ENCODE peak calls at places on chromosomes 7 and 10, in ten cellular contexts. One of them, this sample, is unnamed.

GRCh38 chr10:3729397-3729796 is 55.6 kb downstream of the KLF6 start:
- DNase-seq in heart right ventricle: no peak
- DNase-seq in left ventricle myocardium inferior: no peak
- DNase-seq in A549: no peak
- DNase-seq in CD4-positive, alpha-beta memory T cell: no peak
- DNase-seq in RWPE2: no peak
- DNase-seq in CD4-positive, CD25-positive, alpha-beta regulatory T cell: no peak
- DNase-seq in caudate nucleus: no peak
- DNase-seq in GM23338: no peak
- DNase-seq in lower lobe of right lung: no peak
- DNase-seq in this sample: no peak

GRCh38 chr10:102914781-102915180 is 3.3 kb upstream of the CNNM2 start:
- DNase-seq in heart right ventricle: no peak
- DNase-seq in left ventricle myocardium inferior: no peak
- DNase-seq in A549: no peak
- DNase-seq in CD4-positive, alpha-beta memory T cell: no peak
- DNase-seq in RWPE2: no peak
- DNase-seq in CD4-positive, CD25-positive, alpha-beta regulatory T cell: no peak
- DNase-seq in caudate nucleus: no peak
- DNase-seq in GM23338: no peak
- DNase-seq in lower lobe of right lung: no peak
- DNase-seq in this sample: no peak

GRCh38 chr10:76998451-76998850 is 639.2 kb downstream of the KCNMA1 start:
- DNase-seq in heart right ventricle: no peak
- DNase-seq in left ventricle myocardium inferior: no peak
- DNase-seq in A549: no peak
- DNase-seq in CD4-positive, alpha-beta memory T cell: no peak
- DNase-seq in RWPE2: no peak
- DNase-seq in CD4-positive, CD25-positive, alpha-beta regulatory T cell: no peak
- DNase-seq in caudate nucleus: no peak
- DNase-seq in GM23338: no peak
- DNase-seq in lower lobe of right lung: no peak
- DNase-seq in this sample: no peak

GRCh38 chr7:16293669-16294425 is 127.5 kb downstream of the CRPPA start:
- DNase-seq in heart right ventricle: no peak
- DNase-seq in left ventricle myocardium inferior: no peak
- DNase-seq in A549: no peak
- DNase-seq in CD4-positive, alpha-beta memory T cell: no peak
- DNase-seq in RWPE2: no peak
- DNase-seq in CD4-positive, CD25-positive, alpha-beta regulatory T cell: no peak
- DNase-seq in caudate nucleus: no peak
- DNase-seq in GM23338: no peak
- DNase-seq in lower lobe of right lung: no peak
- DNase-seq in this sample: no peak

GRCh38 chr7:112400141-112400540 is 50.1 kb upstream of the IFRD1 start:
- DNase-seq in heart right ventricle: no peak
- DNase-seq in left ventricle myocardium inferior: no peak
- DNase-seq in A549: no peak
- DNase-seq in CD4-positive, alpha-beta memory T cell: no peak
- DNase-seq in RWPE2: no peak
- DNase-seq in CD4-positive, CD25-positive, alpha-beta regulatory T cell: no peak
- DNase-seq in caudate nucleus: no peak
- DNase-seq in GM23338: no peak
- DNase-seq in lower lobe of right lung: no peak
- DNase-seq in this sample: no peak

GRCh38 chr7:44978511-44979366 is at the start of gene MYO1G:
- DNase-seq in heart right ventricle: peak; percentile 47
- DNase-seq in left ventricle myocardium inferior: peak; percentile 36
- DNase-seq in A549: no peak
- DNase-seq in CD4-positive, alpha-beta memory T cell: peak; percentile 90
- DNase-seq in RWPE2: no peak
- DNase-seq in CD4-positive, CD25-positive, alpha-beta regulatory T cell: peak; percentile 91
- DNase-seq in caudate nucleus: no peak
- DNase-seq in GM23338: no peak
- DNase-seq in lower lobe of right lung: peak; percentile 82
- DNase-seq in this sample: no peak

GRCh38 chr10:112622786-112623185 is 175.8 kb downstream of the VTI1A start:
- DNase-seq in heart right ventricle: no peak
- DNase-seq in left ventricle myocardium inferior: no peak
- DNase-seq in A549: no peak
- DNase-seq in CD4-positive, alpha-beta memory T cell: no peak
- DNase-seq in RWPE2: no peak
- DNase-seq in CD4-positive, CD25-positive, alpha-beta regulatory T cell: no peak
- DNase-seq in caudate nucleus: no peak
- DNase-seq in GM23338: no peak
- DNase-seq in lower lobe of right lung: no peak
- DNase-seq in this sample: no peak

GRCh38 chr7:130433336-130433735 is 7.5 kb downstream of the CEP41 start:
- DNase-seq in heart right ventricle: no peak
- DNase-seq in left ventricle myocardium inferior: no peak
- DNase-seq in A549: no peak
- DNase-seq in CD4-positive, alpha-beta memory T cell: no peak
- DNase-seq in RWPE2: no peak
- DNase-seq in CD4-positive, CD25-positive, alpha-beta regulatory T cell: no peak
- DNase-seq in caudate nucleus: no peak
- DNase-seq in GM23338: no peak
- DNase-seq in lower lobe of right lung: no peak
- DNase-seq in this sample: no peak

GRCh38 chr10:131320860-131321604 is 9.5 kb upstream of the TCERG1L start:
- DNase-seq in heart right ventricle: no peak
- DNase-seq in left ventricle myocardium inferior: no peak
- DNase-seq in A549: no peak
- DNase-seq in CD4-positive, alpha-beta memory T cell: no peak
- DNase-seq in RWPE2: no peak
- DNase-seq in CD4-positive, CD25-positive, alpha-beta regulatory T cell: no peak
- DNase-seq in caudate nucleus: no peak
- DNase-seq in GM23338: peak; percentile 16
- DNase-seq in lower lobe of right lung: no peak
- DNase-seq in this sample: no peak

GRCh38 chr7:85773116-85773783 is 586.4 kb upstream of the SEMA3D start:
- DNase-seq in heart right ventricle: no peak
- DNase-seq in left ventricle myocardium inferior: no peak
- DNase-seq in A549: no peak
- DNase-seq in CD4-positive, alpha-beta memory T cell: no peak
- DNase-seq in RWPE2: no peak
- DNase-seq in CD4-positive, CD25-positive, alpha-beta regulatory T cell: no peak
- DNase-seq in caudate nucleus: no peak
- DNase-seq in GM23338: no peak
- DNase-seq in lower lobe of right lung: no peak
- DNase-seq in this sample: no peak

GRCh38 chr7:80900583-80901576 is 18.0 kb downstream of the SEMA3C start:
- DNase-seq in heart right ventricle: no peak
- DNase-seq in left ventricle myocardium inferior: no peak
- DNase-seq in A549: no peak
- DNase-seq in CD4-positive, alpha-beta memory T cell: no peak
- DNase-seq in RWPE2: no peak
- DNase-seq in CD4-positive, CD25-positive, alpha-beta regulatory T cell: no peak
- DNase-seq in caudate nucleus: no peak
- DNase-seq in GM23338: no peak
- DNase-seq in lower lobe of right lung: no peak
- DNase-seq in this sample: no peak

GRCh38 chr7:28986723-28987122 is 28.6 kb upstream of the TRIL start:
- DNase-seq in heart right ventricle: no peak
- DNase-seq in left ventricle myocardium inferior: no peak
- DNase-seq in A549: no peak
- DNase-seq in CD4-positive, alpha-beta memory T cell: no peak
- DNase-seq in RWPE2: no peak
- DNase-seq in CD4-positive, CD25-positive, alpha-beta regulatory T cell: no peak
- DNase-seq in caudate nucleus: no peak
- DNase-seq in GM23338: no peak
- DNase-seq in lower lobe of right lung: no peak
- DNase-seq in this sample: no peak

GRCh38 chr7:6330657-6331056 is 58.2 kb upstream of the CYTH3 start:
- DNase-seq in heart right ventricle: no peak
- DNase-seq in left ventricle myocardium inferior: no peak
- DNase-seq in A549: no peak
- DNase-seq in CD4-positive, alpha-beta memory T cell: no peak
- DNase-seq in RWPE2: no peak
- DNase-seq in CD4-positive, CD25-positive, alpha-beta regulatory T cell: no peak
- DNase-seq in caudate nucleus: no peak
- DNase-seq in GM23338: no peak
- DNase-seq in lower lobe of right lung: no peak
- DNase-seq in this sample: no peak

GRCh38 chr10:77287647-77288120 is 349.9 kb downstream of the KCNMA1 start:
- DNase-seq in heart right ventricle: no peak
- DNase-seq in left ventricle myocardium inferior: no peak
- DNase-seq in A549: peak; percentile 67
- DNase-seq in CD4-positive, alpha-beta memory T cell: no peak
- DNase-seq in RWPE2: no peak
- DNase-seq in CD4-positive, CD25-positive, alpha-beta regulatory T cell: no peak
- DNase-seq in caudate nucleus: no peak
- DNase-seq in GM23338: no peak
- DNase-seq in lower lobe of right lung: no peak
- DNase-seq in this sample: no peak

GRCh38 chr10:6579904-6580278 is at the start of gene PRKCQ:
- DNase-seq in heart right ventricle: no peak
- DNase-seq in left ventricle myocardium inferior: no peak
- DNase-seq in A549: peak; percentile 48
- DNase-seq in CD4-positive, alpha-beta memory T cell: no peak
- DNase-seq in RWPE2: no peak
- DNase-seq in CD4-positive, CD25-positive, alpha-beta regulatory T cell: no peak
- DNase-seq in caudate nucleus: no peak
- DNase-seq in GM23338: peak; percentile 61
- DNase-seq in lower lobe of right lung: peak; percentile 51
- DNase-seq in this sample: no peak

GRCh38 chr7:109864263-109864662 is 1226.7 kb upstream of the LRRN3 start:
- DNase-seq in heart right ventricle: no peak
- DNase-seq in left ventricle myocardium inferior: no peak
- DNase-seq in A549: no peak
- DNase-seq in CD4-positive, alpha-beta memory T cell: no peak
- DNase-seq in RWPE2: no peak
- DNase-seq in CD4-positive, CD25-positive, alpha-beta regulatory T cell: no peak
- DNase-seq in caudate nucleus: no peak
- DNase-seq in GM23338: peak; percentile 6
- DNase-seq in lower lobe of right lung: no peak
- DNase-seq in this sample: no peak

GRCh38 chr10:79379512-79380124 is 32.3 kb downstream of the PPIF start:
- DNase-seq in heart right ventricle: peak; percentile 58
- DNase-seq in left ventricle myocardium inferior: no peak
- DNase-seq in A549: no peak
- DNase-seq in CD4-positive, alpha-beta memory T cell: no peak
- DNase-seq in RWPE2: peak; percentile 31
- DNase-seq in CD4-positive, CD25-positive, alpha-beta regulatory T cell: no peak
- DNase-seq in caudate nucleus: no peak
- DNase-seq in GM23338: no peak
- DNase-seq in lower lobe of right lung: peak; percentile 41
- DNase-seq in this sample: peak; percentile 51

GRCh38 chr10:116848912-116849270 is 408 bp upstream of the ENO4 start:
- DNase-seq in heart right ventricle: no peak
- DNase-seq in left ventricle myocardium inferior: no peak
- DNase-seq in A549: no peak
- DNase-seq in CD4-positive, alpha-beta memory T cell: no peak
- DNase-seq in RWPE2: no peak
- DNase-seq in CD4-positive, CD25-positive, alpha-beta regulatory T cell: no peak
- DNase-seq in caudate nucleus: no peak
- DNase-seq in GM23338: no peak
- DNase-seq in lower lobe of right lung: no peak
- DNase-seq in this sample: no peak

DNA sequence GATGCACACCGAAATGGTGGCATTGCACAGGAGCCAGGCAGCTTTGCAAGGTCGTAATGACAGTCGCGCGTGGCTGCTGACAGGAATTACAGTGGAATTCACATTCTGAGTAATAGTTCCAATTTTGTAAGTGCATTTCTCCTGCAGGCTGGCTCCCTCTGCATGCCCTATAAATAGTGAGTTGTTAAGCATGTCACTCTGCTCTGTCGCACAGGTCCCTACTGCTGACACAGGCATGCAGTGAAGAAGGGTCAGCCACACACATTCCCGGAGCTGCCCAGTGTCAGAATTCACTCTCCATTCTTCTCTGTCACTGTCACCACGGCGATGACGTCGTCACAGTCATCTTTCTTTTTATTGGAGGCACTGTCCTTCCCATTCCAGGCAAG is 49.2 kb upstream of the SHH start:
- DNase-seq in heart right ventricle: no peak
- DNase-seq in left ventricle myocardium inferior: no peak
- DNase-seq in A549: peak; percentile 42
- DNase-seq in CD4-positive, alpha-beta memory T cell: no peak
- DNase-seq in RWPE2: no peak
- DNase-seq in CD4-positive, CD25-positive, alpha-beta regulatory T cell: no peak
- DNase-seq in caudate nucleus: no peak
- DNase-seq in GM23338: no peak
- DNase-seq in lower lobe of right lung: no peak
- DNase-seq in this sample: no peak
- H3K27ac ChIP-seq in heart right ventricle: no peak overlapping the region
- H3K27ac ChIP-seq in left ventricle myocardium inferior: no peak overlapping the region
- H3K27ac ChIP-seq in A549: peak overlapping the region; percentile 87
- H3K27ac ChIP-seq in CD4-positive, alpha-beta memory T cell: no peak overlapping the region
- H3K27ac ChIP-seq in RWPE2: peak overlapping the region; percentile 60
- H3K27ac ChIP-seq in CD4-positive, CD25-positive, alpha-beta regulatory T cell: no peak overlapping the region
- H3K27ac ChIP-seq in caudate nucleus: no peak overlapping the region
- H3K27ac ChIP-seq in GM23338: no peak overlapping the region
- H3K27ac ChIP-seq in lower lobe of right lung: no peak overlapping the region
- H3K27ac ChIP-seq in this sample: no peak overlapping the region

GRCh38 chr10:70498970-70499828 is 20.6 kb downstream of the PALD1 start:
- DNase-seq in heart right ventricle: no peak
- DNase-seq in left ventricle myocardium inferior: no peak
- DNase-seq in A549: no peak
- DNase-seq in CD4-positive, alpha-beta memory T cell: no peak
- DNase-seq in RWPE2: no peak
- DNase-seq in CD4-positive, CD25-positive, alpha-beta regulatory T cell: no peak
- DNase-seq in caudate nucleus: no peak
- DNase-seq in GM23338: peak; percentile 40
- DNase-seq in lower lobe of right lung: no peak
- DNase-seq in this sample: no peak
- H3K27ac ChIP-seq in heart right ventricle: no peak overlapping the region
- H3K27ac ChIP-seq in left ventricle myocardium inferior: peak overlapping the region; percentile 77
- H3K27ac ChIP-seq in A549: no peak overlapping the region
- H3K27ac ChIP-seq in CD4-positive, alpha-beta memory T cell: no peak overlapping the region
- H3K27ac ChIP-seq in RWPE2: no peak overlapping the region
- H3K27ac ChIP-seq in CD4-positive, CD25-positive, alpha-beta regulatory T cell: no peak overlapping the region
- H3K27ac ChIP-seq in caudate nucleus: peak overlapping the region; percentile 52
- H3K27ac ChIP-seq in GM23338: peak overlapping the region; percentile 55
- H3K27ac ChIP-seq in lower lobe of right lung: peak overlapping the region; percentile 81
- H3K27ac ChIP-seq in this sample: peak overlapping the region; percentile 71

DNA sequence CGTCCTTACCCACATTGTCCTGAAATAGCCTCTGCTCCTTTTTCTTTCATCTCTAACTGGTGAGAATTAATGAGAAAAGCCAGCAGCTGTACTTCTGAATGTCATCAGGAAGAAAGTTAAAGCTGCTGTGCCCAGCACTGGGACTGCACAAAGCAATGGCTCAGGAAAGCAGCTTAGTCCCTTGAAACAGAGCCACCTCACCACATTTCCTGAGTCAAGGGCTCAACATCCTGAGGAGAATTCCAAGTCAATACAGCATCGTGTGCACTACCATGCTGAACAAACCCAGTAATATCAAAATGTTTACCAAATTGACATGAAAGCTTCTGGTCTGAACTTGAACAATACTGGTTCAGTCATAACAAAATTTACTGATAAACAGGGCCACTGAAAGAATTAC is 140.1 kb downstream of the KMT2E start:
- DNase-seq in heart right ventricle: no peak
- DNase-seq in left ventricle myocardium inferior: no peak
- DNase-seq in A549: no peak
- DNase-seq in CD4-positive, alpha-beta memory T cell: no peak
- DNase-seq in RWPE2: no peak
- DNase-seq in CD4-positive, CD25-positive, alpha-beta regulatory T cell: no peak
- DNase-seq in caudate nucleus: no peak
- DNase-seq in GM23338: no peak
- DNase-seq in lower lobe of right lung: no peak
- DNase-seq in this sample: no peak
- H3K27ac ChIP-seq in heart right ventricle: no peak overlapping the region
- H3K27ac ChIP-seq in left ventricle myocardium inferior: no peak overlapping the region
- H3K27ac ChIP-seq in A549: no peak overlapping the region
- H3K27ac ChIP-seq in CD4-positive, alpha-beta memory T cell: no peak overlapping the region
- H3K27ac ChIP-seq in RWPE2: no peak overlapping the region
- H3K27ac ChIP-seq in CD4-positive, CD25-positive, alpha-beta regulatory T cell: no peak overlapping the region
- H3K27ac ChIP-seq in caudate nucleus: no peak overlapping the region
- H3K27ac ChIP-seq in GM23338: no peak overlapping the region
- H3K27ac ChIP-seq in lower lobe of right lung: no peak overlapping the region
- H3K27ac ChIP-seq in this sample: peak overlapping the region; percentile 31

GRCh38 chr10:75332081-75332480 is 69.5 kb downstream of the ZNF503 start:
- DNase-seq in heart right ventricle: no peak
- DNase-seq in left ventricle myocardium inferior: no peak
- DNase-seq in A549: no peak
- DNase-seq in CD4-positive, alpha-beta memory T cell: no peak
- DNase-seq in RWPE2: no peak
- DNase-seq in CD4-positive, CD25-positive, alpha-beta regulatory T cell: no peak
- DNase-seq in caudate nucleus: no peak
- DNase-seq in GM23338: no peak
- DNase-seq in lower lobe of right lung: no peak
- DNase-seq in this sample: no peak
- H3K27ac ChIP-seq in heart right ventricle: no peak overlapping the region
- H3K27ac ChIP-seq in left ventricle myocardium inferior: no peak overlapping the region
- H3K27ac ChIP-seq in A549: no peak overlapping the region
- H3K27ac ChIP-seq in CD4-positive, alpha-beta memory T cell: no peak overlapping the region
- H3K27ac ChIP-seq in RWPE2: no peak overlapping the region
- H3K27ac ChIP-seq in CD4-positive, CD25-positive, alpha-beta regulatory T cell: no peak overlapping the region
- H3K27ac ChIP-seq in caudate nucleus: no peak overlapping the region
- H3K27ac ChIP-seq in GM23338: no peak overlapping the region
- H3K27ac ChIP-seq in lower lobe of right lung: no peak overlapping the region
- H3K27ac ChIP-seq in this sample: no peak overlapping the region

This sample was measured in substantia nigra.